ENCODE peak calls at places on chromosome 10, in four cellular contexts. V is GM10248, A is NCI-H524, E is cerebellum. K is an unnamed sample.

GRCh38 chr10:132586731-132587130 is 49.1 kb downstream of the INPP5A start:
- DNase-seq in V (no peak), A (no peak), E (no peak), K (no peak)

GRCh38 chr10:69861251-69862240 is 59.8 kb downstream of the COL13A1 start:
- DNase-seq in V (no peak), A (no peak), E (no peak), K (no peak)

GRCh38 chr10:60375293-60376004 is 14.2 kb downstream of the ANK3 start:
- DNase-seq in V (no peak), A (no peak), E (no peak), K (no peak)

GRCh38 chr10:79298403-79299244 is 48.6 kb upstream of the PPIF start:
- DNase-seq in V (no peak), A (no peak), E (no peak), K (peak)

GRCh38 chr10:89281606-89282395 is 20.0 kb upstream of the IFIT2 start:
- DNase-seq in V (no peak), A (no peak), E (no peak), K (no peak)

GRCh38 chr10:11473128-11473760 is 138.2 kb downstream of the USP6NL start:
- DNase-seq in V (no peak), A (no peak), E (no peak), K (no peak)

GRCh38 chr10:110995301-110995700 is 75.9 kb downstream of the SHOC2 start:
- DNase-seq in V (no peak), A (no peak), E (peak), K (no peak)

GRCh38 chr10:119896061-119896655 is 3.6 kb downstream of the SEC23IP start:
- DNase-seq in V (no peak), A (no peak), E (no peak), K (no peak)

GRCh38 chr10:91617073-91617580 is 15.7 kb downstream of the PPP1R3C start:
- DNase-seq in V (no peak), A (no peak), E (no peak), K (no peak)

GRCh38 chr10:67990093-67990492 is 85.0 kb downstream of the HERC4 start:
- DNase-seq in V (no peak), A (no peak), E (no peak), K (no peak)

GRCh38 chr10:112562803-112563663 is 116.0 kb downstream of the VTI1A start:
- DNase-seq in V (no peak), A (no peak), E (no peak), K (no peak)

GRCh38 chr10:68153473-68154210 is 44.4 kb downstream of the MYPN start:
- DNase-seq in V (no peak), A (no peak), E (no peak), K (peak)

GRCh38 chr10:18238875-18239485 is 98.8 kb downstream of the CACNB2 start:
- DNase-seq in V (peak), A (no peak), E (peak), K (no peak)

GRCh38 chr10:124354411-124355382 is 64.0 kb downstream of the OAT start:
- DNase-seq in V (no peak), A (no peak), E (no peak), K (peak)

GRCh38 chr10:18610517-18610916 is 40.9 kb downstream of the NSUN6 start:
- DNase-seq in V (no peak), A (no peak), E (no peak), K (peak)

GRCh38 chr10:62183857-62184805 is 84.5 kb downstream of the RTKN2 start:
- DNase-seq in V (no peak), A (no peak), E (no peak), K (no peak)

GRCh38 chr10:59864141-59864962 is 42.0 kb downstream of the CCDC6 start:
- DNase-seq in V (no peak), A (no peak), E (no peak), K (no peak)

GRCh38 chr10:26517141-26517890 is 79.2 kb downstream of the APBB1IP start:
- DNase-seq in V (no peak), A (no peak), E (no peak), K (no peak)

K was measured in transverse colon.